ENCODE peak calls at places on chromosomes 12 and 14, in five cellular contexts. One of them, this sample, is unnamed.

GRCh38 chr12:129276408-129277042 is 423.2 kb downstream of the GLT1D1 start:
- DNase-seq in activated naive CD4-positive, alpha-beta T cell treated with Interleukin-2 at 50 U/mL for 16 hours: no peak
- DNase-seq in naive B cell: no peak
- DNase-seq in RCC 7860: no peak
- DNase-seq in progenitor cell of endocrine pancreas: no peak
- DNase-seq in this sample: no peak

GRCh38 chr14:60594077-60594476 is 55.2 kb downstream of the SIX1 start:
- DNase-seq in activated naive CD4-positive, alpha-beta T cell treated with Interleukin-2 at 50 U/mL for 16 hours: no peak
- DNase-seq in naive B cell: no peak
- DNase-seq in RCC 7860: no peak
- DNase-seq in progenitor cell of endocrine pancreas: no peak
- DNase-seq in this sample: no peak

GRCh38 chr12:65728913-65729793 is 95.1 kb upstream of the HMGA2 start:
- DNase-seq in activated naive CD4-positive, alpha-beta T cell treated with Interleukin-2 at 50 U/mL for 16 hours: no peak
- DNase-seq in naive B cell: no peak
- DNase-seq in RCC 7860: no peak
- DNase-seq in progenitor cell of endocrine pancreas: peak
- DNase-seq in this sample: no peak

GRCh38 chr14:95500772-95501401 is 15.6 kb downstream of the SYNE3 start:
- DNase-seq in activated naive CD4-positive, alpha-beta T cell treated with Interleukin-2 at 50 U/mL for 16 hours: no peak
- DNase-seq in naive B cell: no peak
- DNase-seq in RCC 7860: no peak
- DNase-seq in progenitor cell of endocrine pancreas: no peak
- DNase-seq in this sample: no peak

GRCh38 chr12:1277905-1278304 is 286.9 kb downstream of the ERC1 start:
- DNase-seq in activated naive CD4-positive, alpha-beta T cell treated with Interleukin-2 at 50 U/mL for 16 hours: no peak
- DNase-seq in naive B cell: peak
- DNase-seq in RCC 7860: no peak
- DNase-seq in progenitor cell of endocrine pancreas: no peak
- DNase-seq in this sample: no peak

GRCh38 chr14:57574617-57575288 is 81.1 kb upstream of the CCDC198 start:
- DNase-seq in activated naive CD4-positive, alpha-beta T cell treated with Interleukin-2 at 50 U/mL for 16 hours: no peak
- DNase-seq in naive B cell: no peak
- DNase-seq in RCC 7860: no peak
- DNase-seq in progenitor cell of endocrine pancreas: no peak
- DNase-seq in this sample: no peak

GRCh38 chr12:116160883-116161458 is 116.5 kb downstream of the MED13L start:
- DNase-seq in activated naive CD4-positive, alpha-beta T cell treated with Interleukin-2 at 50 U/mL for 16 hours: no peak
- DNase-seq in naive B cell: no peak
- DNase-seq in RCC 7860: no peak
- DNase-seq in progenitor cell of endocrine pancreas: no peak
- DNase-seq in this sample: no peak

GRCh38 chr14:106691601-106692291 is 1165.4 kb downstream of the TMEM121 start:
- DNase-seq in activated naive CD4-positive, alpha-beta T cell treated with Interleukin-2 at 50 U/mL for 16 hours: peak
- DNase-seq in naive B cell: peak
- DNase-seq in RCC 7860: no peak
- DNase-seq in progenitor cell of endocrine pancreas: no peak
- DNase-seq in this sample: no peak

GRCh38 chr12:41709463-41710285 is 435.0 kb downstream of the GXYLT1 start:
- DNase-seq in activated naive CD4-positive, alpha-beta T cell treated with Interleukin-2 at 50 U/mL for 16 hours: no peak
- DNase-seq in naive B cell: no peak
- DNase-seq in RCC 7860: peak
- DNase-seq in progenitor cell of endocrine pancreas: no peak
- DNase-seq in this sample: no peak

GRCh38 chr12:26028953-26029740 is 70.7 kb downstream of the RASSF8 start:
- DNase-seq in activated naive CD4-positive, alpha-beta T cell treated with Interleukin-2 at 50 U/mL for 16 hours: no peak
- DNase-seq in naive B cell: peak
- DNase-seq in RCC 7860: peak
- DNase-seq in progenitor cell of endocrine pancreas: no peak
- DNase-seq in this sample: peak